ENCODE peak calls at places on chromosome 11, in seven cellular contexts. Q is H9, A is neuronal stem cell, E is IMR-90, J is mesenchymal stem cell, P is H1, B is trophoblast cell. S is an unnamed sample.

GRCh38 chr11:120558754-120559431 is 47.3 kb downstream of the GRIK4 start:
- DNase-seq in E (no peak), A (no peak), P (no peak), J (no peak), B (no peak), Q (no peak), S (no peak)

GRCh38 chr11:120666121-120666639 is 154.6 kb downstream of the GRIK4 start:
- DNase-seq in Q (peak), E (no peak), J (no peak), P (no peak), A (no peak), B (no peak), S (peak)

GRCh38 chr11:2270322-2271076 is at the start of gene ASCL2:
- DNase-seq in E (no peak), B (peak), P (no peak), Q (peak), A (no peak), J (no peak), S (no peak)

GRCh38 chr11:43517518-43517917 is 158.8 kb downstream of the TTC17 start:
- DNase-seq in Q (no peak), A (no peak), P (no peak), B (no peak), J (peak), E (peak), S (no peak)

GRCh38 chr11:108135845-108136599 is 14.7 kb downstream of the ACAT1 start:
- DNase-seq in A (no peak), P (no peak), E (peak), B (peak), Q (no peak), J (peak), S (no peak)

GRCh38 chr11:27218498-27219038 is 144.4 kb downstream of the CCDC34 start:
- DNase-seq in B (peak), J (peak), E (peak), A (no peak), Q (no peak), P (peak), S (peak)

GRCh38 chr11:118605116-118605867 is 2.1 kb upstream of the PHLDB1 start:
- DNase-seq in B (peak), P (no peak), A (no peak), Q (no peak), E (peak), J (peak), S (peak)

GRCh38 chr11:65491614-65492386 is 7.0 kb upstream of the MALAT1 start:
- DNase-seq in Q (peak), J (peak), B (peak), E (peak), P (peak), A (no peak), S (peak)

GRCh38 chr11:73154178-73154577 is 12.1 kb upstream of the FCHSD2 start:
- DNase-seq in A (no peak), E (no peak), J (no peak), B (no peak), P (no peak), Q (no peak), S (no peak)

GRCh38 chr11:94049351-94049750 is 28.2 kb downstream of the HEPHL1 start:
- DNase-seq in Q (no peak), A (no peak), E (no peak), P (no peak), B (no peak), J (no peak), S (peak)

GRCh38 chr11:127037001-127037400 is 36.4 kb upstream of the KIRREL3 start:
- DNase-seq in A (no peak), E (no peak), P (no peak), J (no peak), Q (no peak), B (no peak), S (no peak)

GRCh38 chr11:534197-534591 is 1.2 kb downstream of the HRAS start:
- DNase-seq in J (no peak), B (no peak), E (no peak), Q (no peak), A (no peak), P (no peak), S (no peak)

GRCh38 chr11:115298613-115299012 is 205.6 kb downstream of the CADM1 start:
- DNase-seq in B (no peak), A (no peak), E (no peak), J (no peak), Q (no peak), P (no peak), S (no peak)

GRCh38 chr11:131760191-131760951 is 390.0 kb downstream of the NTM start:
- DNase-seq in Q (peak), A (no peak), P (peak), J (no peak), E (peak), B (no peak), S (peak)

GRCh38 chr11:1092145-1092670 is 17.5 kb downstream of the MUC2 start:
- DNase-seq in P (no peak), J (no peak), Q (no peak), B (no peak), A (no peak), E (no peak), S (no peak)

GRCh38 chr11:126733685-126734084 is 266.9 kb downstream of the KIRREL3 start:
- DNase-seq in B (no peak), P (no peak), J (no peak), A (no peak), Q (no peak), E (peak), S (no peak)

GRCh38 chr11:91066648-91067047 is 843.8 kb upstream of the CHORDC1 start:
- DNase-seq in E (no peak), Q (no peak), A (no peak), B (no peak), P (no peak), J (no peak), S (no peak)

GRCh38 chr11:35214792-35215193 is 75.8 kb downstream of the CD44 start:
- DNase-seq in P (no peak), E (peak), J (peak), Q (peak), B (peak), A (no peak), S (peak)

GRCh38 chr11:4577761-4578160 is 3.8 kb upstream of the OR52I2 start:
- DNase-seq in P (no peak), Q (no peak), A (no peak), J (no peak), B (no peak), E (no peak), S (no peak)

GRCh38 chr11:99925968-99926367 is 761.1 kb upstream of the ARHGAP42 start:
- DNase-seq in Q (no peak), B (no peak), A (no peak), P (no peak), J (no peak), E (no peak), S (peak)

GRCh38 chr11:94171693-94172440 is 43.2 kb downstream of the PANX1 start:
- DNase-seq in B (peak), Q (peak), J (peak), P (peak), E (peak), A (peak), S (peak)

GRCh38 chr11:61474234-61474633 is 34.3 kb upstream of the LRRC10B start:
- DNase-seq in J (no peak), A (no peak), P (no peak), B (no peak), Q (no peak), E (no peak), S (no peak)
- H3K18ac ChIP-seq in J (no peak), A (no peak), P (no peak), B (no peak), Q (no peak), E (no peak), S (no peak)

DNA sequence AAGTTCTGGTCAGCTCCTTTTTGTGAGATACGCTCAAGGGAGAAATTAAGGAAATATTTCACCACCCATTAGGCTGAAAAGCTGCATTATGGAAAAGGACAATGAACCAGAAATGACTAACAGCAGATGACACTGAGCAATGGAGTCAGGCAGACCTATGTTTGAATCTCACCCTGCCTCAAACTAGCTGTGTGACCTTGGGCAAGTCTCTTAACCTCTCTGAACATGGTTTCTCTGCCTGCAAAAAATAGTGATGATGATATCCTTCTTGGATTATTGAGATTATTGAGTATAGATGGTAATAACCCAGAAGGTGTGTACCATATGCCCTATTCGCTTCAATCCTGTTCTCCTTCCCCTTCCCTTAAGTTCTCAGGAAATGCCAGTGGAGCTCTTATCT is 2.9 kb upstream of the PRDM11 start:
- DNase-seq in P (no peak), A (no peak), Q (no peak), E (no peak), B (no peak), J (no peak), S (no peak)
- H3K23ac ChIP-seq in P (no peak), A (no peak), Q (no peak), E (no peak), B (no peak), J (no peak), S (no peak)

GRCh38 chr11:102757823-102758549 is 22.4 kb downstream of the MMP10 start:
- DNase-seq in Q (no peak), P (no peak), E (peak), B (peak), A (no peak), J (peak), S (no peak)

GRCh38 chr11:102763440-102763839 is 17.0 kb downstream of the MMP10 start:
- DNase-seq in J (no peak), P (no peak), E (peak), Q (no peak), B (no peak), A (no peak), S (no peak)

GRCh38 chr11:102760355-102761035 is 19.9 kb downstream of the MMP10 start:
- DNase-seq in A (no peak), B (peak), Q (no peak), E (peak), J (peak), P (no peak), S (peak)

GRCh38 chr11:102762414-102762813 is 18.0 kb downstream of the MMP10 start:
- DNase-seq in E (peak), J (peak), B (no peak), Q (no peak), P (no peak), A (no peak), S (no peak)

DNA sequence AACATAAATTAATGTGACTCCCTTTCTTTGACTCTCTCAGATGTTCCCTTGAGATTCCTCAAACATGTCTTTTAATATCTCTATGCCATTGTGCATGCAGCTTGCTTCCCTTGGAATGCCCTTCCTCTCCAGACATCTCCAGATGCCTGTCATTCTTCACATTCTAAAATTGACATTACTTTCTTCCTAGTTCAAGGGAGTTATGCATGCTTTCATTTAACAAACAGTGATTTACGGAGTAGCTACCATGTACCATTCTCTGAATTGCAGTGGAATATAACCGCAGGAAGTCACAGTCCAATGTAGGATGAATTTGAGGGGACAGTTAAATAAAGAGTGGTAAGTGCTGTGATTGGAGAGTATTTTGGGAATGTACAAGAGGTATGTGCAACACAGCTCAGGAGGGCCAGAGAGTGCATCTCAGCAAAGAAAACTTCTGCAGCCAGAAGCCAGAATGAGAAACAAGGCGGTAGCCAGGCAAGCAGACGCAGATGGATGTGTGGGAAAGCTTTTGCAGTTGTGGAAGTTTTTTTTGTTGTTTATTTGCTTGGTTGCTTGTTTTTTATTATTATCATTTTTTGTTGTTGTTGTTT is 18.7 kb downstream of the MMP10 start:
- DNase-seq in B (peak), A (peak), Q (no peak), P (no peak), J (peak), E (no peak), S (peak)
- H2BK5ac ChIP-seq in B (peak), A (no peak), Q (no peak), P (no peak), J (no peak), E (no peak), S (no peak)

DNA sequence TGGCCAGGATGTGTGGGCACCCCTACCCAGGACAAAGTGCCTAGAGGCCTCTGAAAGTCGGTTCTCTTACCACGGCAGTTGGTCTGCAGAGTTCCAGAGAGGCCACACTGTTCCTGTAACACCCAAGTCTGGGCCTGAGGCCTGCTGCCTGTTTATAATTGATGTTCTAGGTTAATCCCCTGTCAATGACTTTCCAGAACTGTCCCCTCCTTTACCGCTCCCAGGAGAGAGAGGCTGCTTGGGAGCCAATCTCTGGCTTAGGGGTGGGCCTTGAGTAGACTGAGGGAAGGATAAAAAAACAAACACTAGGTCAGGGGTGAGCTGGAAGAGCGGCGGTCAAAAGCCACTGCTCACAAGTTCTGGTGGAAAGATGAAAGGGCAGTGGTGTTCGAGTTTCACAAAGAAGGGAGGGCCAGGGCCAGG is 50.4 kb downstream of the PC start:
- DNase-seq in B (no peak), P (no peak), E (no peak), Q (no peak), A (no peak), J (peak), S (no peak)
- H3K18ac ChIP-seq in B (no peak), P (no peak), E (no peak), Q (no peak), A (no peak), J (no peak), S (no peak)